ENCODE peak calls at places on chromosomes 3 and 15, in four cellular contexts. E, K, B and F are unnamed samples.

GRCh38 chr3:177465243-177465642 is 268.0 kb upstream of the TBL1XR1 start:
- DNase-seq in E (no peak), K (no peak), B (no peak), F (no peak)

GRCh38 chr3:56125358-56126005 is 342.8 kb downstream of the ERC2 start:
- DNase-seq in E (no peak), K (peak), B (peak), F (peak)

GRCh38 chr15:89662893-89663673 is 7.8 kb upstream of the KIF7 start:
- DNase-seq in E (no peak), K (no peak), B (peak), F (peak)

GRCh38 chr15:68379759-68380290 is 52.1 kb downstream of the ITGA11 start:
- DNase-seq in E (no peak), K (no peak), B (no peak), F (no peak)

GRCh38 chr3:123789760-123790159 is 94.4 kb downstream of the MYLK start:
- DNase-seq in E (no peak), K (no peak), B (no peak), F (peak)

GRCh38 chr3:122468896-122469533 is 45.7 kb downstream of the KPNA1 start:
- DNase-seq in E (no peak), K (no peak), B (no peak), F (no peak)

GRCh38 chr3:187739125-187739560 is 6.1 kb downstream of the BCL6 start:
- DNase-seq in E (no peak), K (peak), B (no peak), F (no peak)

GRCh38 chr3:42539871-42540714 is 37.6 kb downstream of the VIPR1 start:
- DNase-seq in E (peak), K (peak), B (peak), F (peak)

GRCh38 chr15:22995786-22996185 is 15.6 kb upstream of the CYFIP1 start:
- DNase-seq in E (no peak), K (no peak), B (no peak), F (no peak)

GRCh38 chr15:39682366-39682765 is 100.3 kb downstream of the FSIP1 start:
- DNase-seq in E (no peak), K (no peak), B (no peak), F (peak)

GRCh38 chr15:74251187-74251811 is 15.2 kb downstream of the CCDC33 start:
- DNase-seq in E (peak), K (peak), B (no peak), F (no peak)

GRCh38 chr3:154427685-154428291 is 2.2 kb downstream of the GPR149 start:
- DNase-seq in E (peak), K (peak), B (no peak), F (no peak)

GRCh38 chr15:82585072-82585471 is 44.8 kb upstream of the RPS17 start:
- DNase-seq in E (no peak), K (no peak), B (no peak), F (peak)

GRCh38 chr3:55823829-55824228 is 336.7 kb upstream of the WNT5A start:
- DNase-seq in E (no peak), K (no peak), B (no peak), F (no peak)

GRCh38 chr15:52019394-52020252 is 604 bp downstream of the MAPK6 start:
- DNase-seq in E (peak), K (peak), B (peak), F (peak)